ENCODE peak calls at places on chromosomes 7 and 10, in eight cellular contexts. N, Z, V, D, T, B, U and G are unnamed samples.

GRCh38 chr10:70494536-70494935 is 16.0 kb downstream of the PALD1 start:
- DNase-seq in V (no peak), T (no peak), D (no peak), Z (no peak), B (no peak), N (no peak), U (no peak), G (no peak)

GRCh38 chr10:116866987-116867595 is 17.8 kb downstream of the ENO4 start:
- DNase-seq in T (no peak), V (no peak), B (no peak), Z (no peak), N (no peak), U (no peak), D (no peak), G (peak; percentile 56)

GRCh38 chr7:155489158-155489840 is 31.4 kb downstream of the EN2 start:
- DNase-seq in B (no peak), T (no peak), U (no peak), Z (peak; percentile 64), V (no peak), D (no peak), N (no peak), G (no peak)

GRCh38 chr10:25017661-25018060 is 1.2 kb downstream of the THNSL1 start:
- DNase-seq in N (no peak), B (no peak), U (no peak), V (no peak), D (no peak), Z (no peak), T (no peak), G (no peak)

GRCh38 chr7:119086026-119086425 is 861.5 kb downstream of the ANKRD7 start:
- DNase-seq in D (no peak), U (no peak), N (no peak), Z (no peak), B (no peak), T (no peak), V (no peak), G (no peak)

GRCh38 chr10:74008212-74008731 is 10.4 kb downstream of the VCL start:
- DNase-seq in N (no peak), T (no peak), B (peak; percentile 84), Z (no peak), D (no peak), U (no peak), V (no peak), G (peak; percentile 98)

GRCh38 chr10:103457896-103458583 is 660 bp downstream of the CALHM1 start:
- DNase-seq in T (no peak), N (no peak), V (no peak), U (no peak), D (no peak), Z (peak; percentile 72), B (no peak), G (no peak)

GRCh38 chr7:50560865-50561351 is 4.3 kb downstream of the DDC start:
- DNase-seq in D (no peak), V (no peak), N (no peak), B (no peak), T (peak; percentile 21), Z (no peak), U (no peak), G (no peak)

GRCh38 chr10:113922787-113923570 is 68.5 kb downstream of the NHLRC2 start:
- DNase-seq in N (no peak), Z (no peak), T (no peak), V (no peak), U (no peak), B (no peak), D (no peak), G (no peak)

GRCh38 chr7:76151932-76152331 is 49.8 kb upstream of the SRRM3 start:
- DNase-seq in B (no peak), V (no peak), Z (no peak), U (no peak), D (no peak), N (no peak), T (no peak), G (no peak)

GRCh38 chr7:41298343-41298875 is 404.5 kb downstream of the INHBA start:
- DNase-seq in T (no peak), U (no peak), D (no peak), V (no peak), Z (no peak), N (no peak), B (no peak), G (peak; percentile 4)

GRCh38 chr7:20076835-20077234 is 140.3 kb downstream of the MACC1 start:
- DNase-seq in Z (no peak), T (no peak), B (no peak), U (no peak), V (no peak), N (no peak), D (no peak), G (no peak)

GRCh38 chr10:33293531-33294170 is 40.8 kb downstream of the NRP1 start:
- DNase-seq in D (no peak), T (no peak), V (no peak), Z (no peak), N (no peak), B (no peak), U (no peak), G (no peak)

DNA sequence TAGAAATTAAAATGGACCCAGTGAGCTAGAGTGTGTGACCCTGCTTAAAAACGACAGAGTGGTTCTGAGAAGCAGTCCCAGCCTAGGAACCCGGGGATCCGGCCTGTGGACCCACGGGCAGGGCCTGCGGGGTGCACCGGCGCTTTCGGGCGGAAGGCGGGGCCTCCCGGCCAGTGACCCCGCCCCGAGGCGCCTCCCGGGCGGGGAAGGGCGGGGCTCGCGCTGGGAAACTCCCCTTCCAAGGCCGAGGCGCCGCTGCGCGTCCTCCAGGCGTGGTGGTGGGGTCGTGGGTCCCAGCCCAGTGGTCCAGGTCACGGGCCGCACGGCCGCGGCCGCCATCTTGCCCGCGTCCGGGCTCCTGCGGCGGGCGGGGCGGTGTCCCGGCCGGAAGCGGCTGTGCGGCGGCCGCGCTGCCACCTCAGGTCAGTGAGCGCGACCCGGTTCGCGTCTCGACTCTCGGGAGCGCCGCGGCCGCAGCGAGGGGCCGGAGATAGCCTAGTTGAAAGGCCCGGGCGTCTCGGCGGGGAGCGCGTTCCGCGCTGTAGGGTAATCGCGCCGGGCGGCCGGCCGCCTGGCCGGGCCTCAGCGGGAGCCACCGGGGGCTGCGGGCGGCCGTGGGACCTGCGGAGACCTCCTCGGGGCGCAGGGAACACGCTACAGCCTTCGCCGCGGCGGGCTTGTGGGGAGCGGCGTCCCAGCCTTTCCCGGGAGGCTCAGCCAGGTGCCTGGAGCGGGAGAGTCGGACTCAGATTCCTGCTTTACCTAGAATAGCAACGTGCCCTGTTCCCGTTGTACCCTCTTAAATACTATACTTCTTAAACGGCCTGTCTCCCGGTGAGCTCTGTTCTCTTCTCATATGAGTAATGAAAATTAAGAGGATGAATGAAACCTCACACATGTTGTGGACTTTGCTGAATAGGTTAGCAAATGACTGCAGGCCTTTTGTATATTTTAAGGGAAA is at the start of gene MIOS:
- DNase-seq in B (no peak), N (peak; percentile 59), V (peak; percentile 90), U (peak; percentile 90), Z (peak; percentile 98), D (peak; percentile 88), T (peak; percentile 92), G (peak; percentile 68)
- H3K4me3 ChIP-seq in B (peak within 1 kb of the TSS; percentile 74), N (peak within 1 kb of the TSS; percentile 81), V (peak within 1 kb of the TSS; percentile 80), U (peak within 1 kb of the TSS; percentile 52), Z (peak within 1 kb of the TSS; percentile 88), D (peak within 1 kb of the TSS; percentile 89), T (peak within 1 kb of the TSS; percentile 82), G (peak within 1 kb of the TSS; percentile 77)

GRCh38 chr7:152893801-152894294 is 134.3 kb downstream of the ACTR3B start:
- DNase-seq in Z (no peak), D (no peak), B (no peak), T (no peak), N (no peak), U (no peak), V (no peak), G (no peak)

GRCh38 chr7:152896217-152896616 is 136.7 kb downstream of the ACTR3B start:
- DNase-seq in Z (no peak), N (no peak), D (no peak), T (no peak), V (no peak), U (no peak), B (no peak), G (no peak)

GRCh38 chr7:152891837-152892236 is 132.3 kb downstream of the ACTR3B start:
- DNase-seq in N (no peak), Z (no peak), B (no peak), D (no peak), V (no peak), T (no peak), U (no peak), G (no peak)

GRCh38 chr7:152897401-152897800 is 137.8 kb downstream of the ACTR3B start:
- DNase-seq in Z (no peak), B (no peak), V (no peak), N (no peak), D (no peak), T (no peak), U (no peak), G (no peak)

DNA sequence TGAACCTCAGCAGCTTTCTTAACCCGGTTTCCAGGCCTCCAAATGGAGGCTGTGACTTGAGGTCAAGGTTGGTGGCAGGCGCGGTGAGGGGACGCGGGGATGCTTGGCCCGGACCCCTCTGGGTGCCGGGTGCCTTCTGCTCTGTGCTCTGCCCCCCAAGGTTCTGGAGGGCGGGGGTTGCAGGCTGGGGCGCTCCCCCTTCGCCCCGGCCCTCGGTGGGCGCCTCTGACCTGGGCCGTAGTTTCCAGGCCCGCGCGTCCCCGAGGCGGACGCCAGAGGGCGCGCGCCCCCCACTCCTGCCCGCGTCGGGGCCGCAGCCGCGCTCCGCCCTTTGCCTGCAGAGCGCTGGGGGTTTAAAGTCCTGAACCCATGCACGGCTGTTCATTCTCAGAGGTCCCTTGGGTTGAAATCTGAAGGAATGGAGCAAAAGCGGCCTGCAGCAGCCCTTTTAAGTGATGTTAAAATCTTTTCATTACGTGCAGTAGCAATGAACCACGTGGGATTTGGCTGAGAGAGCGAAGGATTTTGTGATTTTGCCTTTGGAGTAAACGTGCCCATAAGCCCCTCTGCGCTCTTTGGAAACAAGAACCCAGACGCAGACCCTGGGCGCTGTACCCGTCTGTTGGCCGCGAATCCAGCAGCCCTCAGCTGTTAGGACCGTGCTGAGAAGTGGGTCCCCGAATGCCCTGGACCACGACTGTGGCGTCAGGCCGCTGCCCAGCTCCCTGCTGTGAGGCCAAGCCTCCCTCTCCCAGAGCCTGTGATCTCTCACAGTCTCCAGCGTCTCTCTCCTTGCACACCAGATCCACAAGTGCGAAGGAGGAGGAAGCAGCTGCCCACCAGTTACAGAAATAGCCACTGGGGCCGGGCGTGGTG is 135.0 kb downstream of the ACTR3B start:
- DNase-seq in V (no peak), U (no peak), T (no peak), Z (peak; percentile 82), D (peak; percentile 60), B (no peak), N (no peak), G (peak; percentile 0)
- TF ChIP-seq CTCF in V (no peak), U (peak; percentile 70), T (peak; percentile 84), Z (peak; percentile 68), D (peak; percentile 70), B (peak; percentile 30), N (peak; percentile 41), G (peak; percentile 35)

GRCh38 chr10:100509241-100509640 is 10.4 kb downstream of the SEC31B start:
- DNase-seq in U (no peak), N (no peak), B (no peak), Z (no peak), D (no peak), T (no peak), V (no peak), G (no peak)
- H3K4me3 ChIP-seq in U (no peak overlapping the region), N (no peak overlapping the region), B (no peak overlapping the region), Z (no peak overlapping the region), D (no peak overlapping the region), T (no peak overlapping the region), V (no peak overlapping the region), G (no peak overlapping the region)

DNA sequence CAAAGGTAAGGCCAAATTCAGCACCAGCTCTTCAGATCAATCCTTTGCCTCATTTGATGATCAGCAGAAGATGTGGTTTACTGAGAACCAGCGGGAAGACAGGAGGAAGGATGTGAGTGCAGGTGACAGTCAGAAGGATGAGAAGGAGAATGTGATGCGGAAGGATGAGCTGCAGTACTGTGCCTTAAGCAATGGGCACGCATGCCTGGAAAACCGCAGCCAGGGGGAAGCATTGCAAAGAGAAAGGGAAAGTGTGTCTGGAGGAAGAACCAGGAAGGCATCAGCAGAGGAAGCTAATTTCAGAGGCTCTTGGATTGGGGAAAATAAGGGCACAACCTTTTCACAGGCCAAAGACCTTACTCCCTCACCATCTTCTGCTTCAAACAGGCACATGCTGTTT is 25.7 kb downstream of the C10orf71 start:
- DNase-seq in V (peak; percentile 19), T (no peak), Z (no peak), D (no peak), U (no peak), N (no peak), B (no peak), G (no peak)
- TF ChIP-seq CTCF in V (no peak), T (no peak), Z (peak; percentile 25), D (no peak), U (no peak), N (no peak), B (no peak), G (no peak)